ENCODE peak calls at places on chromosomes 11 and 22, in nine cellular contexts. One of them, this sample, is unnamed. For H3K27me3 and H3K4me1, the result is how much of the 10 kb centered on the place peaks cover.

GRCh38 chr11:122780296-122780949 is 57.9 kb upstream of the CRTAM start:
- DNase-seq in ovary: no peak
- DNase-seq in tibial nerve: no peak
- DNase-seq in K562: no peak
- DNase-seq in H1: no peak
- DNase-seq in suprapubic skin: no peak
- DNase-seq in esophagus muscularis mucosa: no peak
- DNase-seq in transverse colon: no peak
- DNase-seq in sigmoid colon: no peak
- DNase-seq in this sample: no peak

GRCh38 chr11:15843309-15843857 is 513.0 kb downstream of the SOX6 start:
- DNase-seq in K562: no peak
- DNase-seq in suprapubic skin: no peak
- DNase-seq in transverse colon: no peak
- DNase-seq in sigmoid colon: no peak
- DNase-seq in ovary: no peak
- DNase-seq in tibial nerve: no peak
- DNase-seq in esophagus muscularis mucosa: no peak
- DNase-seq in H1: no peak
- DNase-seq in this sample: peak

GRCh38 chr11:62190011-62190410 is at the start of gene SCGB1D1:
- DNase-seq in H1: no peak
- DNase-seq in suprapubic skin: no peak
- DNase-seq in transverse colon: no peak
- DNase-seq in sigmoid colon: no peak
- DNase-seq in tibial nerve: no peak
- DNase-seq in esophagus muscularis mucosa: no peak
- DNase-seq in ovary: no peak
- DNase-seq in K562: no peak
- DNase-seq in this sample: no peak

GRCh38 chr22:48899523-48900326 is 927.9 kb downstream of the BRD1 start:
- DNase-seq in sigmoid colon: peak
- DNase-seq in H1: no peak
- DNase-seq in K562: no peak
- DNase-seq in esophagus muscularis mucosa: no peak
- DNase-seq in suprapubic skin: peak
- DNase-seq in transverse colon: no peak
- DNase-seq in ovary: no peak
- DNase-seq in tibial nerve: no peak
- DNase-seq in this sample: no peak

GRCh38 chr11:405323-405975 is 9.3 kb downstream of the SIGIRR start:
- DNase-seq in transverse colon: no peak
- DNase-seq in sigmoid colon: peak
- DNase-seq in tibial nerve: no peak
- DNase-seq in K562: no peak
- DNase-seq in esophagus muscularis mucosa: no peak
- DNase-seq in suprapubic skin: no peak
- DNase-seq in ovary: no peak
- DNase-seq in H1: no peak
- DNase-seq in this sample: peak

GRCh38 chr11:86816251-86816726 is 15.9 kb downstream of the PRSS23 start:
- DNase-seq in tibial nerve: no peak
- DNase-seq in ovary: no peak
- DNase-seq in K562: no peak
- DNase-seq in transverse colon: no peak
- DNase-seq in suprapubic skin: no peak
- DNase-seq in H1: no peak
- DNase-seq in sigmoid colon: no peak
- DNase-seq in esophagus muscularis mucosa: no peak
- DNase-seq in this sample: no peak

GRCh38 chr22:20985720-20986119 is 3.6 kb downstream of the LZTR1 start:
- DNase-seq in transverse colon: no peak
- DNase-seq in tibial nerve: no peak
- DNase-seq in K562: no peak
- DNase-seq in ovary: no peak
- DNase-seq in H1: no peak
- DNase-seq in esophagus muscularis mucosa: no peak
- DNase-seq in sigmoid colon: no peak
- DNase-seq in suprapubic skin: no peak
- DNase-seq in this sample: no peak

GRCh38 chr11:124754309-124754708 is 2.3 kb upstream of the VSIG2 start:
- DNase-seq in sigmoid colon: no peak
- DNase-seq in K562: no peak
- DNase-seq in tibial nerve: no peak
- DNase-seq in H1: no peak
- DNase-seq in suprapubic skin: no peak
- DNase-seq in transverse colon: no peak
- DNase-seq in ovary: no peak
- DNase-seq in esophagus muscularis mucosa: no peak
- DNase-seq in this sample: no peak

GRCh38 chr22:19884954-19885751 is 30.5 kb upstream of the GNB1L start:
- DNase-seq in K562: no peak
- DNase-seq in esophagus muscularis mucosa: no peak
- DNase-seq in suprapubic skin: no peak
- DNase-seq in transverse colon: no peak
- DNase-seq in ovary: no peak
- DNase-seq in tibial nerve: no peak
- DNase-seq in H1: no peak
- DNase-seq in sigmoid colon: peak
- DNase-seq in this sample: no peak

DNA sequence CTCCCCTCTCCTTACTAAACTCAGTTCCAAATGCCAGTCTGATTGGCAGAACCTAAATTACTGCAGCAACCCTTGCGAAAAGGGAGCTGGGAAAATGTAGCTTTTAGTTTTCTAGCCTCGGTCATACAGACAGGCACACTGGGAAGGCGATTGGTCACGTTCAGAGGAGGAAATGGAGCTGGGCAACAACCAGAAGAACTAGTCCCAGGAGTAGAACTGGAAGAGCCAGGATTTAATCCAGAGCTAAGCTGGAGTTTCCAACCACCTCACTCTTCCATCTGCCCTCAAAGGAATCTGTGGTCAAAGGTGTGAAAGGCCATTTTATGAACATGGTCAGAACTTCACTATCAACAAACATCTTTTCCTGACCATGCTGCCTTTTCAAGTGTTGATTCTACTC is 155.7 kb upstream of the ARHGAP20 start:
- DNase-seq in sigmoid colon: no peak
- DNase-seq in K562: no peak
- DNase-seq in transverse colon: no peak
- DNase-seq in ovary: no peak
- DNase-seq in esophagus muscularis mucosa: no peak
- DNase-seq in tibial nerve: no peak
- DNase-seq in H1: no peak
- DNase-seq in suprapubic skin: no peak
- DNase-seq in this sample: no peak
- H3K27me3 ChIP-seq in sigmoid colon: under half
- H3K27me3 ChIP-seq in K562: under half
- H3K27me3 ChIP-seq in transverse colon: under half
- H3K27me3 ChIP-seq in ovary: under half
- H3K27me3 ChIP-seq in esophagus muscularis mucosa: under half
- H3K27me3 ChIP-seq in tibial nerve: under half
- H3K27me3 ChIP-seq in H1: under half
- H3K27me3 ChIP-seq in suprapubic skin: under half
- H3K27me3 ChIP-seq in this sample: under half

GRCh38 chr22:49965291-49966040 is 4.9 kb downstream of the PIM3 start:
- DNase-seq in K562: no peak
- DNase-seq in tibial nerve: peak
- DNase-seq in ovary: peak
- DNase-seq in sigmoid colon: peak
- DNase-seq in H1: no peak
- DNase-seq in transverse colon: peak
- DNase-seq in esophagus muscularis mucosa: no peak
- DNase-seq in suprapubic skin: peak
- DNase-seq in this sample: peak

GRCh38 chr22:49967333-49968241 is 7.0 kb downstream of the PIM3 start:
- DNase-seq in transverse colon: peak
- DNase-seq in H1: no peak
- DNase-seq in ovary: peak
- DNase-seq in esophagus muscularis mucosa: no peak
- DNase-seq in tibial nerve: peak
- DNase-seq in sigmoid colon: peak
- DNase-seq in K562: no peak
- DNase-seq in suprapubic skin: peak
- DNase-seq in this sample: peak

GRCh38 chr22:49968313-49968830 is 7.8 kb downstream of the PIM3 start:
- DNase-seq in sigmoid colon: no peak
- DNase-seq in esophagus muscularis mucosa: no peak
- DNase-seq in transverse colon: no peak
- DNase-seq in K562: no peak
- DNase-seq in ovary: peak
- DNase-seq in tibial nerve: no peak
- DNase-seq in H1: no peak
- DNase-seq in suprapubic skin: peak
- DNase-seq in this sample: peak

GRCh38 chr22:49966041-49966715 is 5.6 kb downstream of the PIM3 start:
- DNase-seq in transverse colon: peak
- DNase-seq in tibial nerve: no peak
- DNase-seq in suprapubic skin: peak
- DNase-seq in K562: no peak
- DNase-seq in ovary: no peak
- DNase-seq in esophagus muscularis mucosa: no peak
- DNase-seq in H1: no peak
- DNase-seq in sigmoid colon: peak
- DNase-seq in this sample: peak

GRCh38 chr22:49966716-49967332 is 6.3 kb downstream of the PIM3 start:
- DNase-seq in tibial nerve: peak
- DNase-seq in sigmoid colon: peak
- DNase-seq in transverse colon: peak
- DNase-seq in ovary: peak
- DNase-seq in K562: peak
- DNase-seq in esophagus muscularis mucosa: no peak
- DNase-seq in H1: no peak
- DNase-seq in suprapubic skin: peak
- DNase-seq in this sample: peak
- H3K4me1 ChIP-seq in tibial nerve: under half
- H3K4me1 ChIP-seq in sigmoid colon: half or more
- H3K4me1 ChIP-seq in transverse colon: half or more
- H3K4me1 ChIP-seq in ovary: under half
- H3K4me1 ChIP-seq in K562: half or more
- H3K4me1 ChIP-seq in esophagus muscularis mucosa: half or more
- H3K4me1 ChIP-seq in H1: under half
- H3K4me1 ChIP-seq in suprapubic skin: half or more
- H3K4me1 ChIP-seq in this sample: half or more

GRCh38 chr22:46070722-46071450 is 79.4 kb upstream of the PPARA start:
- DNase-seq in H1: no peak
- DNase-seq in ovary: no peak
- DNase-seq in transverse colon: peak
- DNase-seq in esophagus muscularis mucosa: no peak
- DNase-seq in sigmoid colon: peak
- DNase-seq in K562: no peak
- DNase-seq in tibial nerve: peak
- DNase-seq in suprapubic skin: peak
- DNase-seq in this sample: peak
- TF ChIP-seq EP300 in H1: no peak
- TF ChIP-seq EP300 in ovary: no peak
- TF ChIP-seq EP300 in transverse colon: no peak
- TF ChIP-seq EP300 in esophagus muscularis mucosa: no peak
- TF ChIP-seq EP300 in sigmoid colon: no peak
- TF ChIP-seq EP300 in K562: no peak
- TF ChIP-seq EP300 in tibial nerve: no peak
- TF ChIP-seq EP300 in suprapubic skin: no peak
- TF ChIP-seq EP300 in this sample: no peak

GRCh38 chr11:19769820-19770219 is 57.2 kb downstream of the NAV2 start:
- DNase-seq in H1: no peak
- DNase-seq in tibial nerve: no peak
- DNase-seq in K562: no peak
- DNase-seq in esophagus muscularis mucosa: no peak
- DNase-seq in ovary: no peak
- DNase-seq in transverse colon: no peak
- DNase-seq in suprapubic skin: no peak
- DNase-seq in sigmoid colon: no peak
- DNase-seq in this sample: no peak

GRCh38 chr11:19767691-19768151 is 55.1 kb downstream of the NAV2 start:
- DNase-seq in ovary: no peak
- DNase-seq in tibial nerve: no peak
- DNase-seq in K562: no peak
- DNase-seq in transverse colon: no peak
- DNase-seq in esophagus muscularis mucosa: no peak
- DNase-seq in H1: no peak
- DNase-seq in sigmoid colon: no peak
- DNase-seq in suprapubic skin: no peak
- DNase-seq in this sample: no peak

GRCh38 chr11:19768197-19768596 is 55.6 kb downstream of the NAV2 start:
- DNase-seq in tibial nerve: no peak
- DNase-seq in suprapubic skin: no peak
- DNase-seq in transverse colon: no peak
- DNase-seq in esophagus muscularis mucosa: no peak
- DNase-seq in H1: no peak
- DNase-seq in ovary: no peak
- DNase-seq in sigmoid colon: no peak
- DNase-seq in K562: no peak
- DNase-seq in this sample: no peak

GRCh38 chr11:19770277-19770676 is 57.6 kb downstream of the NAV2 start:
- DNase-seq in suprapubic skin: no peak
- DNase-seq in esophagus muscularis mucosa: no peak
- DNase-seq in H1: no peak
- DNase-seq in tibial nerve: no peak
- DNase-seq in K562: no peak
- DNase-seq in transverse colon: no peak
- DNase-seq in ovary: no peak
- DNase-seq in sigmoid colon: no peak
- DNase-seq in this sample: no peak

DNA sequence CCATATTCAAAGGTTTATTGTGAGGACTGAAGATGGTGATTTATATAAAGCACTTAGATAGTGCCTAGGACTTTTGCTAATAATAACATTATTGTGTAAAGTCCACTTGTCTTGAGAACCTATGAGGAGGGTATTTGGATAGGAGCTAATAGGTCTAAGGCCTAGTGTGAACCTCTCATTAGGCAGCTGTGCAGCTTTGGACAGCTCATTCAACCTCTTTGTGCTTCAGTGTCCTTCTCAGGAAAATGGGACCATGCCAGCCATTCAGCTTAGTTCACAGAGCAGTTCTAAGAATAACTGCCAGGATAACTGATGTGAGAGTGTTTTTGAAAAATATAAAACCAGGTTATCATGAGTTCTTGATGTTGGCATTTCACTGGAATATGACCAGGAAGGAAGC is 56.2 kb downstream of the NAV2 start:
- DNase-seq in sigmoid colon: no peak
- DNase-seq in ovary: no peak
- DNase-seq in esophagus muscularis mucosa: no peak
- DNase-seq in H1: no peak
- DNase-seq in suprapubic skin: no peak
- DNase-seq in tibial nerve: no peak
- DNase-seq in K562: no peak
- DNase-seq in transverse colon: no peak
- DNase-seq in this sample: no peak
- H3K27me3 ChIP-seq in sigmoid colon: under half
- H3K27me3 ChIP-seq in ovary: under half
- H3K27me3 ChIP-seq in esophagus muscularis mucosa: under half
- H3K27me3 ChIP-seq in H1: under half
- H3K27me3 ChIP-seq in suprapubic skin: under half
- H3K27me3 ChIP-seq in tibial nerve: under half
- H3K27me3 ChIP-seq in K562: under half
- H3K27me3 ChIP-seq in transverse colon: under half
- H3K27me3 ChIP-seq in this sample: under half

This sample was measured in stomach.